ENCODE peak calls at places on chromosome 11, in four cellular contexts. A is Panc1, T is hepatocyte, U is heart left ventricle. F is an unnamed sample. For H3K36me3, the result is how much of the 10 kb centered on the place peaks cover.

GRCh38 chr11:69644962-69645675 is 4.2 kb downstream of the CCND1 start:
- DNase-seq in A (no peak), T (no peak), U (peak), F (no peak)

GRCh38 chr11:108914981-108915380 is 250.1 kb downstream of the DDX10 start:
- DNase-seq in A (no peak), T (no peak), U (no peak), F (no peak)

GRCh38 chr11:64559351-64560138 is 31.5 kb upstream of the SLC22A12 start:
- DNase-seq in A (no peak), T (no peak), U (no peak), F (no peak)

GRCh38 chr11:859394-860131 is 16.9 kb downstream of the TSPAN4 start:
- DNase-seq in A (no peak), T (peak), U (peak), F (no peak)

GRCh38 chr11:24153337-24153736 is 343.5 kb upstream of the LUZP2 start:
- DNase-seq in A (no peak), T (no peak), U (no peak), F (no peak)

GRCh38 chr11:92002568-92002967 is 222.1 kb upstream of the FAT3 start:
- DNase-seq in A (no peak), T (no peak), U (no peak), F (no peak)

GRCh38 chr11:66856496-66857233 is at the start of gene LRFN4:
- DNase-seq in A (no peak), T (peak), U (no peak), F (no peak)

GRCh38 chr11:76392889-76393288 is 11.8 kb downstream of the GVQW3 start:
- DNase-seq in A (no peak), T (no peak), U (no peak), F (no peak)

GRCh38 chr11:57493507-57494503 is 21.7 kb downstream of the SLC43A1 start:
- DNase-seq in A (no peak), T (peak), U (peak), F (no peak)

GRCh38 chr11:65982824-65983588 is 19.0 kb downstream of the EIF1AD start:
- DNase-seq in A (no peak), T (no peak), U (no peak), F (no peak)

GRCh38 chr11:72227316-72228228 is 3.0 kb downstream of the INPPL1 start:
- DNase-seq in A (no peak), T (peak), U (no peak), F (no peak)

GRCh38 chr11:70716986-70717775 is 318.9 kb downstream of the CTTN start:
- DNase-seq in A (no peak), T (no peak), U (no peak), F (no peak)

GRCh38 chr11:130726234-130726559 is 190.1 kb downstream of the SNX19 start:
- DNase-seq in A (no peak), T (peak), U (peak), F (no peak)

GRCh38 chr11:122808494-122808893 is 29.8 kb upstream of the CRTAM start:
- DNase-seq in A (no peak), T (no peak), U (no peak), F (no peak)

GRCh38 chr11:87356428-87356827 is 318.7 kb downstream of the TMEM135 start:
- DNase-seq in A (no peak), T (no peak), U (no peak), F (no peak)

GRCh38 chr11:121163658-121164308 is 62.7 kb downstream of the TECTA start:
- DNase-seq in A (no peak), T (no peak), U (no peak), F (no peak)

GRCh38 chr11:19117760-19118097 is 761 bp downstream of the ZDHHC13 start:
- DNase-seq in A (no peak), T (no peak), U (no peak), F (no peak)

GRCh38 chr11:127806486-127806885 is 780.9 kb downstream of the ETS1 start:
- DNase-seq in A (no peak), T (peak), U (no peak), F (no peak)

DNA sequence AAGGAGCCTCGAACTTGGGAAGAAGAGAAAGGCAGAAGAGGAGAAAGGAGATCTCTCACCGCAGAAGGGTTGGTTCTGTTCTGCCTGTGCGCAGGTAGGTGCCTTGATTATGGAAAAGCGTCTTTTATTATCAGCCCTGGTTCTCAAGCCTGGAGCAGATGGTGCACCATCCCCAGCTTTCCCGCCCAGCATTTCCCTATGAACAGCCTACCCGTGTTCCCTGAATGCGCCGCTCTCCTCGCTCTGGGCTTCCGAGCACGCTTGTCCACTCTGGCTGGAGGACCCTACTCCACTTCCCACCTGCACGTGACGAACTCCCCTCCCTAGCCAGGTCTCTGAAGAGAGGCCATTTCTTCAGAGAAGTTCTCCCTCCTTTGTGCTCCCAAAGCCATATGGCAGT is 15.2 kb downstream of the IGSF9B start:
- DNase-seq in A (no peak), T (no peak), U (peak), F (no peak)
- H3K4me3 ChIP-seq in A (no peak), T (no peak), U (no peak), F (no peak)

GRCh38 chr11:101323997-101324396 is 194.4 kb upstream of the PGR start:
- DNase-seq in A (no peak), T (no peak), U (no peak), F (no peak)
- TF ChIP-seq CTCF in A (peak), T (no peak), U (peak), F (no peak)

GRCh38 chr11:125585486-125585885 is 7.2 kb upstream of the STT3A start:
- DNase-seq in A (no peak), T (no peak), U (no peak), F (no peak)

GRCh38 chr11:125587480-125587879 is 5.2 kb upstream of the STT3A start:
- DNase-seq in A (no peak), T (no peak), U (no peak), F (no peak)

GRCh38 chr11:125586618-125587017 is 6.0 kb upstream of the STT3A start:
- DNase-seq in A (no peak), T (no peak), U (no peak), F (no peak)

GRCh38 chr11:125579811-125580210 is 10.5 kb downstream of the EI24 start:
- DNase-seq in A (no peak), T (no peak), U (no peak), F (no peak)

GRCh38 chr11:125583496-125583895 is 9.2 kb upstream of the STT3A start:
- DNase-seq in A (no peak), T (no peak), U (no peak), F (no peak)
- H3K36me3 ChIP-seq in A (under half), T (under half), U (under half), F (under half)

GRCh38 chr11:117563556-117563955 is 233.5 kb downstream of the DSCAML1 start:
- DNase-seq in A (no peak), T (no peak), U (no peak), F (no peak)
- H3K4me3 ChIP-seq in A (no peak), T (no peak), U (no peak), F (no peak)

DNA sequence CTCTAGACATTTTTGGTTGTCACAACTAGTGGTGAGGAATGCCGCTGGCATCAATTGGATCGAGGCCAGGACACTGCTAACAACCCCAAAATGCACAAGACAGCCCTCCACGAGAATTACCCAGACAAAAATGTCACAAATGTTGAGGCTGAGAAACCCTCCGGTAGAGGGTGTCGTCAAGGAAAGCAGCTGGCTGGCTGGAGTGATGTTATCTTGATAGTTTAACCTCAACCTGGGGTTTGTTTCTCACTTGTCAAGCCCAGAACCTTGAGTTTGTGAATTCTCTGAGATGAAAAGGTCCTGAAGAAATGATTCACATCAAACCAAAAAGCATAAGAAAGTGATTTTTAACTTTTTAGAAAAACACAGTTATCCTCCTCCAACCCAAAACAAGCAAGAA is 21.1 kb upstream of the TMPRSS13 start:
- DNase-seq in A (no peak), T (no peak), U (no peak), F (no peak)
- TF ChIP-seq CTCF in A (peak), T (peak), U (peak), F (no peak)